ENCODE peak calls at places on chromosomes 1 and 21, in eight cellular contexts. T is WERI-Rb-1; O is choroid plexus epithelial cell; K is brain microvascular endothelial cell; B is left ventricle myocardium inferior; E is HAP-1; W is activated naive CD4-positive, alpha-beta T cell treated with Interleukin-2 at 50 U/mL for 16 hours; X is body of pancreas. U is an unnamed sample.

GRCh38 chr1:179105393-179105792 is 23.5 kb downstream of the TOR3A start:
- DNase-seq in T (peak; percentile 86), E (no peak), X (no peak), O (peak; percentile 46), K (no peak), W (no peak), B (no peak), U (no peak)

GRCh38 chr1:205914730-205915129 is 28.5 kb downstream of the SLC26A9 start:
- DNase-seq in E (no peak), W (no peak), B (peak; percentile 44), O (no peak), X (peak; percentile 26), T (no peak), K (no peak), U (no peak)

GRCh38 chr1:13793088-13793730 is 93.2 kb downstream of the PRDM2 start:
- DNase-seq in T (no peak), E (no peak), X (no peak), B (no peak), K (no peak), O (no peak), W (no peak), U (no peak)

GRCh38 chr1:206717237-206717989 is 32.7 kb downstream of the MAPKAPK2 start:
- DNase-seq in K (no peak), B (no peak), W (no peak), O (peak; percentile 50), E (no peak), T (no peak), X (no peak), U (no peak)

GRCh38 chr1:50265790-50266314 is 157.1 kb downstream of the ELAVL4 start:
- DNase-seq in O (peak; percentile 9), K (no peak), X (no peak), E (no peak), B (no peak), W (no peak), T (no peak), U (peak; percentile 17)

GRCh38 chr1:14706656-14707055 is 108.2 kb downstream of the KAZN start:
- DNase-seq in K (no peak), O (no peak), W (no peak), T (no peak), E (no peak), B (no peak), X (no peak), U (no peak)

GRCh38 chr21:46222436-46223116 is 6.0 kb downstream of the LSS start:
- DNase-seq in E (no peak), X (no peak), K (no peak), W (no peak), T (no peak), B (no peak), O (no peak), U (no peak)

GRCh38 chr1:230877139-230877923 is 9.0 kb upstream of the C1orf198 start:
- DNase-seq in T (no peak), K (peak; percentile 66), O (peak; percentile 71), B (no peak), E (no peak), X (no peak), W (no peak), U (peak; percentile 78)

GRCh38 chr1:167808104-167808503 is 86.3 kb downstream of the MPZL1 start:
- DNase-seq in W (no peak), B (no peak), X (no peak), O (peak; percentile 39), E (no peak), T (no peak), K (peak; percentile 73), U (no peak)

GRCh38 chr1:58699011-58699762 is 675 bp downstream of the MYSM1 start:
- DNase-seq in X (no peak), O (peak; percentile 26), T (no peak), B (no peak), W (no peak), K (peak; percentile 10), E (no peak), U (peak; percentile 38)

GRCh38 chr1:186125035-186125434 is 250.0 kb downstream of the TPR start:
- DNase-seq in B (no peak), T (no peak), O (no peak), X (no peak), K (no peak), E (no peak), W (no peak), U (no peak)

GRCh38 chr1:184597652-184598357 is 156.9 kb downstream of the EDEM3 start:
- DNase-seq in E (no peak), B (no peak), K (no peak), T (no peak), X (no peak), O (peak; percentile 46), W (no peak), U (no peak)

GRCh38 chr1:53573931-53574330 is 114.7 kb downstream of the DMRTB1 start:
- DNase-seq in X (no peak), K (no peak), E (no peak), T (peak; percentile 4), O (no peak), W (no peak), B (no peak), U (no peak)

GRCh38 chr1:153432874-153433681 is 16.8 kb downstream of the S100A7A start:
- DNase-seq in K (no peak), B (no peak), E (no peak), T (no peak), W (no peak), O (no peak), X (no peak), U (no peak)

GRCh38 chr1:190416239-190416638 is 61.4 kb downstream of the BRINP3 start:
- DNase-seq in E (no peak), O (no peak), T (no peak), K (no peak), W (no peak), B (no peak), X (no peak), U (no peak)

GRCh38 chr21:46604329-46604974 is 430 bp downstream of the S100B start:
- DNase-seq in O (no peak), E (no peak), X (no peak), B (no peak), K (no peak), W (no peak), T (no peak), U (no peak)

GRCh38 chr21:44552681-44553080 is 1.4 kb upstream of the KRTAP10-2 start:
- DNase-seq in W (no peak), T (no peak), K (no peak), O (no peak), E (no peak), B (no peak), X (no peak), U (no peak)

GRCh38 chr1:202046227-202046626 is 35.8 kb downstream of the ELF3 start:
- DNase-seq in E (no peak), T (no peak), W (no peak), B (no peak), O (no peak), K (no peak), X (peak; percentile 94), U (no peak)

GRCh38 chr1:64484651-64485050 is 14.7 kb downstream of the CACHD1 start:
- DNase-seq in B (no peak), T (no peak), X (no peak), K (no peak), O (no peak), E (no peak), W (no peak), U (no peak)

GRCh38 chr1:88708011-88708410 is 23.9 kb downstream of the PKN2 start:
- DNase-seq in K (no peak), X (no peak), T (no peak), B (no peak), E (no peak), W (no peak), O (no peak), U (no peak)

GRCh38 chr1:116916533-116917460 is 7.1 kb downstream of the PTGFRN start:
- DNase-seq in W (no peak), O (no peak), K (no peak), X (no peak), B (no peak), E (no peak), T (no peak), U (no peak)

GRCh38 chr1:219326843-219327242 is 153.2 kb downstream of the LYPLAL1 start:
- DNase-seq in K (no peak), W (no peak), T (no peak), X (no peak), E (no peak), B (no peak), O (no peak), U (no peak)

GRCh38 chr1:26094677-26095383 is 16.8 kb upstream of the PDIK1L start:
- DNase-seq in B (peak; percentile 57), O (peak; percentile 66), T (peak; percentile 79), E (no peak), W (no peak), X (no peak), K (no peak), U (peak; percentile 12)

GRCh38 chr1:231059566-231060193 is 19.6 kb upstream of the FAM89A start:
- DNase-seq in X (no peak), B (no peak), K (peak; percentile 1), W (no peak), T (no peak), E (no peak), O (no peak), U (peak; percentile 30)

GRCh38 chr1:227453962-227454361 is 109.4 kb upstream of the ZNF678 start:
- DNase-seq in T (no peak), O (no peak), K (no peak), B (no peak), E (no peak), W (no peak), X (no peak), U (no peak)

GRCh38 chr1:63633281-63633680 is 40.1 kb downstream of the PGM1 start:
- DNase-seq in B (no peak), K (no peak), O (no peak), T (no peak), X (no peak), E (no peak), W (no peak), U (no peak)

GRCh38 chr1:94776474-94776873 is 43.7 kb upstream of the SLC44A3 start:
- DNase-seq in E (no peak), T (no peak), K (no peak), O (no peak), X (no peak), B (no peak), W (no peak), U (no peak)

GRCh38 chr1:90850181-90850924 is 133.3 kb upstream of the BARHL2 start:
- DNase-seq in T (peak; percentile 63), W (no peak), B (no peak), K (no peak), E (peak; percentile 66), O (peak; percentile 22), X (peak; percentile 38), U (no peak)

GRCh38 chr21:42818328-42818749 is 61.0 kb downstream of the WDR4 start:
- DNase-seq in T (peak; percentile 56), E (no peak), W (peak; percentile 72), X (peak; percentile 64), B (peak; percentile 63), O (peak; percentile 71), K (peak; percentile 41), U (peak; percentile 50)

GRCh38 chr1:214135886-214136285 is 145.1 kb upstream of the SMYD2 start:
- DNase-seq in B (no peak), T (peak; percentile 34), W (no peak), K (no peak), O (no peak), E (no peak), X (no peak), U (peak; percentile 19)

GRCh38 chr1:183100575-183100974 is 77.4 kb downstream of the LAMC1 start:
- DNase-seq in E (no peak), K (no peak), X (no peak), W (no peak), O (no peak), B (no peak), T (no peak), U (no peak)

GRCh38 chr1:167517535-167518330 is 596 bp downstream of the CD247 start:
- DNase-seq in B (no peak), W (peak; percentile 93), E (no peak), T (no peak), K (peak; percentile 69), O (no peak), X (no peak), U (no peak)

GRCh38 chr1:117339866-117340357 is 27.3 kb upstream of the MAN1A2 start:
- DNase-seq in X (peak; percentile 70), T (peak; percentile 44), W (no peak), K (peak; percentile 14), E (peak; percentile 18), B (no peak), O (peak; percentile 81), U (no peak)

GRCh38 chr1:65434255-65434654 is 13.8 kb downstream of the LEPR start:
- DNase-seq in B (no peak), W (no peak), E (no peak), X (no peak), K (no peak), O (peak; percentile 11), T (no peak), U (no peak)